ENCODE peak calls at places on chromosomes 3 and 15, in ten cellular contexts. I is psoas muscle, T is fibroblast of mammary gland, Q is AG04449, K is SK-N-SH, C is transverse colon, E is uterus, P is left ventricle myocardium inferior, S is mammary epithelial cell, D is tibial artery. Z is an unnamed sample.

GRCh38 chr3:154766765-154767503 is 313.2 kb upstream of the MME start:
- DNase-seq in I (no peak), T (no peak), Q (no peak), K (no peak), C (peak), E (no peak), P (no peak), S (no peak), D (no peak), Z (no peak)

GRCh38 chr3:55282994-55283393 is 204.1 kb downstream of the WNT5A start:
- DNase-seq in I (no peak), T (no peak), Q (no peak), K (no peak), C (no peak), E (no peak), P (no peak), S (no peak), D (no peak), Z (no peak)

GRCh38 chr15:24819680-24820079 is 135.1 kb upstream of the SNRPN start:
- DNase-seq in I (no peak), T (no peak), Q (no peak), K (no peak), C (no peak), E (no peak), P (no peak), S (no peak), D (no peak), Z (no peak)

GRCh38 chr3:57998366-57999283 is 9.6 kb upstream of the FLNB start:
- DNase-seq in I (no peak), T (no peak), Q (no peak), K (peak), C (peak), E (no peak), P (no peak), S (peak), D (no peak), Z (no peak)

GRCh38 chr15:89496155-89497098 is at the start of gene RHCG:
- DNase-seq in I (no peak), T (peak), Q (no peak), K (peak), C (peak), E (no peak), P (no peak), S (peak), D (peak), Z (no peak)

GRCh38 chr3:152379415-152380042 is 110.8 kb downstream of the MBNL1 start:
- DNase-seq in I (no peak), T (no peak), Q (no peak), K (no peak), C (no peak), E (no peak), P (no peak), S (no peak), D (no peak), Z (no peak)

GRCh38 chr3:99925584-99925983 is 107.9 kb downstream of the CMSS1 start:
- DNase-seq in I (no peak), T (peak), Q (no peak), K (peak), C (peak), E (peak), P (peak), S (peak), D (peak), Z (peak)

GRCh38 chr3:38578551-38578950 is 70.9 kb downstream of the SCN5A start:
- DNase-seq in I (no peak), T (no peak), Q (no peak), K (no peak), C (no peak), E (no peak), P (no peak), S (no peak), D (peak), Z (no peak)

GRCh38 chr15:68774521-68775293 is 46.0 kb downstream of the ANP32A start:
- DNase-seq in I (no peak), T (no peak), Q (no peak), K (no peak), C (no peak), E (no peak), P (peak), S (no peak), D (peak), Z (no peak)

GRCh38 chr3:85576091-85576690 is 617.4 kb downstream of the CADM2 start:
- DNase-seq in I (peak), T (peak), Q (peak), K (peak), C (peak), E (peak), P (no peak), S (peak), D (no peak), Z (peak)

GRCh38 chr15:62782100-62782791 is 260.3 kb upstream of the TPM1 start:
- DNase-seq in I (peak), T (peak), Q (peak), K (peak), C (peak), E (peak), P (peak), S (peak), D (peak), Z (peak)

GRCh38 chr3:76826915-76827314 is 213.0 kb upstream of the ROBO2 start:
- DNase-seq in I (no peak), T (no peak), Q (no peak), K (no peak), C (no peak), E (no peak), P (no peak), S (no peak), D (no peak), Z (no peak)

GRCh38 chr15:33188654-33189257 is 5.8 kb downstream of the FMN1 start:
- DNase-seq in I (no peak), T (no peak), Q (no peak), K (no peak), C (no peak), E (no peak), P (no peak), S (no peak), D (no peak), Z (no peak)

GRCh38 chr3:183555541-183556081 is at the start of gene KLHL6:
- DNase-seq in I (peak), T (no peak), Q (no peak), K (no peak), C (peak), E (no peak), P (peak), S (no peak), D (no peak), Z (no peak)

GRCh38 chr15:67542192-67542461 is 376 bp upstream of the MAP2K5 start:
- DNase-seq in I (no peak), T (no peak), Q (no peak), K (no peak), C (no peak), E (no peak), P (no peak), S (no peak), D (no peak), Z (no peak)

GRCh38 chr3:13484861-13485590 is 4.9 kb downstream of the HDAC11 start:
- DNase-seq in I (peak), T (peak), Q (no peak), K (peak), C (peak), E (no peak), P (peak), S (peak), D (peak), Z (no peak)

GRCh38 chr3:140186421-140186920 is 251.5 kb downstream of the CLSTN2 start:
- DNase-seq in I (no peak), T (peak), Q (peak), K (peak), C (no peak), E (no peak), P (no peak), S (peak), D (no peak), Z (peak)

GRCh38 chr15:51314391-51315337 is 23.7 kb downstream of the CYP19A1 start:
- DNase-seq in I (no peak), T (no peak), Q (no peak), K (no peak), C (no peak), E (no peak), P (no peak), S (no peak), D (peak), Z (no peak)

GRCh38 chr15:88994286-88994685 is 81.1 kb upstream of the MFGE8 start:
- DNase-seq in I (no peak), T (peak), Q (no peak), K (no peak), C (no peak), E (no peak), P (no peak), S (no peak), D (no peak), Z (no peak)

GRCh38 chr15:65920121-65920520 is 50.8 kb downstream of the RAB11A start:
- DNase-seq in I (no peak), T (no peak), Q (no peak), K (no peak), C (no peak), E (no peak), P (no peak), S (no peak), D (no peak), Z (no peak)

GRCh38 chr15:89361451-89362202 is 27.0 kb upstream of the POLG start:
- DNase-seq in I (peak), T (peak), Q (no peak), K (peak), C (peak), E (peak), P (peak), S (peak), D (no peak), Z (peak)

GRCh38 chr15:49045691-49046112 is 544 bp downstream of the SECISBP2L start:
- DNase-seq in I (no peak), T (peak), Q (no peak), K (no peak), C (no peak), E (no peak), P (no peak), S (peak), D (no peak), Z (peak)

GRCh38 chr15:42088801-42089640 is 5.3 kb downstream of the PLA2G4D start:
- DNase-seq in I (no peak), T (no peak), Q (no peak), K (no peak), C (peak), E (no peak), P (no peak), S (no peak), D (no peak), Z (no peak)

GRCh38 chr15:34514251-34514760 is 69.1 kb downstream of the GOLGA8B start:
- DNase-seq in I (peak), T (no peak), Q (no peak), K (peak), C (peak), E (peak), P (peak), S (no peak), D (no peak), Z (no peak)

GRCh38 chr3:157077565-157077991 is 82.4 kb downstream of the CCNL1 start:
- DNase-seq in I (peak), T (peak), Q (no peak), K (no peak), C (no peak), E (no peak), P (no peak), S (no peak), D (peak), Z (no peak)
- TF ChIP-seq CTCF in I (no peak), T (peak), Q (peak), K (no peak), C (no peak), E (peak), P (peak), S (no peak), D (no peak), Z (peak)

GRCh38 chr3:119323401-119324107 is 29.4 kb downstream of the ARHGAP31 start:
- DNase-seq in I (no peak), T (no peak), Q (no peak), K (no peak), C (no peak), E (no peak), P (no peak), S (peak), D (no peak), Z (no peak)
- H3K4me3 ChIP-seq in I (peak), T (peak), Q (peak), K (peak), C (peak), E (peak), P (peak), S (peak), D (peak), Z (peak)

DNA sequence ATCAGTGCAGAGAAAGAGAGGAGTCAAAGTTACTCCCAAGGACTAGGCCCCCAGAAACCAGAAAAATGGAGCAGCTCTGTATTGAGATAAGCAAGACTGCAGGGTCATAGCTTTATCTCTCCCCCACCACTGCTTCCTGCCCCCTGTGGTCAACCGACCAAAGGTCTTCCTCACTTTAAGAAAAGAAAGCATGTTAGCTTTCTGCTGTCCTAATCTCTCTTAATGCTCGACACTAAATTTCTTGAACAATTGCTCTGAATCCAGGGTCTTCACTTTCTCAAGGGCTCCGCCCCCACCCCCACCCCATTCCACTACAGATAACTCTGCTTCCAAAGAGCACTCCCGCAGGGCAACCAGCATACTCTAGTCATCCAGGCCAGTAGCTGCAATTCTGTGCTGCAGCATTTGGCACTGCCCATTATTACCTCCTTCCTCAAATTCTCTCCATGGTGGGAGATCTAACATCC is 31.9 kb downstream of the TNIK start:
- DNase-seq in I (no peak), T (no peak), Q (no peak), K (no peak), C (no peak), E (no peak), P (no peak), S (no peak), D (no peak), Z (no peak)
- TF ChIP-seq CTCF in I (no peak), T (no peak), Q (no peak), K (no peak), C (no peak), E (no peak), P (no peak), S (no peak), D (no peak), Z (no peak)

DNA sequence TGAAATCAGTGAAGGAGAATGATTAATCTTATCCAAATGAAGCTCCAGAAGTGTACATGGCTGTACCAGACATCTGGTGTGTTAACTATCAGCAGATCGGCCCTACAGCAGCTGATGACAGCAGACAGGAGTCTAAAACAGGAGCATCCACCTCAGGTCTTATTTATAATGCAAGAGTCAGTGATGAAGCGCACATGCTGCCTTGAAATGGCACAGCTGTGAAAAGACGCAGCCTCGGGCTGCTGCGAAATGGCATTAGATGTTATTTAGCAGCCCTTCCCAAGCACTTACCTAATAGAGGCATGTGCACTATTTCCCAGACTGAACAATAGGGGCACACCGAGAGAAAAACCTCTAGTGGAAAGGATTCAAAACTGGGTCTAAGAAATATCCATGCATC is 472.3 kb upstream of the CBLB start:
- DNase-seq in I (peak), T (peak), Q (no peak), K (peak), C (no peak), E (no peak), P (no peak), S (no peak), D (no peak), Z (no peak)
- H3K4me3 ChIP-seq in I (peak), T (no peak), Q (no peak), K (no peak), C (no peak), E (no peak), P (peak), S (no peak), D (no peak), Z (no peak)

DNA sequence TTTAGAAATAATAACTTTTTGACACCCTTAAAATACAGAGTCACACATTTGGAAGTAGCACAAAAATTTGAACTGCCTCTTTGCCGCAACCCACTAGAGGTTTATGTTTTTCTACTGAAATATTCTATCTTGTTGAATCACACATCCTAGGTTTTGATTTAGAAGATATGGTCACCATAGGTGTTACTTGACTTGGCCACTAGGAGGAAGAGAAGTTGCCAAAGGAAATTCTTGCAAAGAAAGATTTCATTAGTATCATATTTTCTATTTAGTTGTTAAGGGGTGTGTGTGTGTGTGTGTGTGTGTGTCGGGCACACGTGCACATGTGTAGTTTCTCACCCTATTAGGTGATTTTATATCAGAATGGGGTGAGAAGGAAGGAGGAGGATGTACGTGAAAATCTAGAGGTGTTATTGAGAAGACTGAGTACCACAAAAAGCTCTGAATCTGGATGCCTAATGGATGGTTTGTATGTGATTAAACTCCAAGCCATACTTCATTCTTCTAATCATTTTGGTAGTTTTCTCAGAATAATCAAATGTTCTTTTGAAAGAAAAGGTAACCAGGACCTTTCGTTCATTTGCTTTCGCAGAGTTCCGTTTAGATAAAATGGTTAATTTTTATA is 31.5 kb downstream of the ZFAND6 start:
- DNase-seq in I (no peak), T (peak), Q (no peak), K (no peak), C (no peak), E (no peak), P (no peak), S (no peak), D (no peak), Z (no peak)
- TF ChIP-seq CTCF in I (peak), T (peak), Q (peak), K (peak), C (peak), E (no peak), P (no peak), S (peak), D (peak), Z (peak)

GRCh38 chr3:42263354-42264346 is 2.3 kb downstream of the CCK start:
- DNase-seq in I (no peak), T (no peak), Q (no peak), K (peak), C (no peak), E (no peak), P (no peak), S (no peak), D (no peak), Z (no peak)
- H3K4me3 ChIP-seq in I (peak), T (no peak), Q (peak), K (no peak), C (no peak), E (no peak), P (peak), S (no peak), D (no peak), Z (no peak)

GRCh38 chr3:98617841-98618240 is 24.4 kb upstream of the CPOX start:
- DNase-seq in I (no peak), T (no peak), Q (no peak), K (no peak), C (no peak), E (no peak), P (no peak), S (no peak), D (no peak), Z (no peak)

GRCh38 chr3:98612996-98613517 is 19.6 kb upstream of the CPOX start:
- DNase-seq in I (no peak), T (no peak), Q (no peak), K (no peak), C (peak), E (no peak), P (no peak), S (peak), D (no peak), Z (no peak)

GRCh38 chr3:98613616-98614015 is 20.2 kb upstream of the CPOX start:
- DNase-seq in I (no peak), T (no peak), Q (no peak), K (no peak), C (no peak), E (no peak), P (no peak), S (no peak), D (no peak), Z (peak)

GRCh38 chr3:98608029-98608428 is 14.6 kb upstream of the CPOX start:
- DNase-seq in I (no peak), T (no peak), Q (no peak), K (no peak), C (no peak), E (no peak), P (no peak), S (no peak), D (no peak), Z (no peak)

GRCh38 chr3:98612587-98612986 is 19.2 kb upstream of the CPOX start:
- DNase-seq in I (no peak), T (no peak), Q (no peak), K (no peak), C (peak), E (no peak), P (no peak), S (peak), D (no peak), Z (no peak)
- TF ChIP-seq CTCF in I (no peak), T (peak), Q (no peak), K (no peak), C (no peak), E (no peak), P (peak), S (no peak), D (no peak), Z (peak)

Z was measured in astrocyte of the cerebellum.